ENCODE peak calls at places on chromosome 7, in ten cellular contexts. One of them, this sample, is unnamed.

GRCh38 chr7:91869661-91870060 is 10.8 kb downstream of the MTERF1 start:
- DNase-seq in stimulated activated naive CD8-positive, alpha-beta T cell treated with anti-CD3 and anti-CD28 coated beads, Interleukin-15, Interleukin-2, amounts not matched to agents 100 U/mL and 50 U/mL, for 24 hours: no peak
- DNase-seq in putamen: no peak
- DNase-seq in effector memory CD4-positive, alpha-beta T cell: no peak
- DNase-seq in NCI-H2171 treated with DMSO at 0.1 percent for 48 hours: no peak
- DNase-seq in activated CD4-positive, alpha-beta memory T cell treated with anti-CD3 and anti-CD28 coated beads for 36 hours: no peak
- DNase-seq in astrocyte: no peak
- DNase-seq in activated CD4-positive, alpha-beta T cell treated with anti-CD3 and anti-CD28 coated beads, Interleukin-2, amount 50 U/mL, for 1 hour: no peak
- DNase-seq in amniotic stem cell: no peak
- DNase-seq in anterior cingulate cortex: no peak
- DNase-seq in this sample: no peak

GRCh38 chr7:117970806-117971205 is 97.6 kb upstream of the CTTNBP2 start:
- DNase-seq in stimulated activated naive CD8-positive, alpha-beta T cell treated with anti-CD3 and anti-CD28 coated beads, Interleukin-15, Interleukin-2, amounts not matched to agents 100 U/mL and 50 U/mL, for 24 hours: no peak
- DNase-seq in putamen: no peak
- DNase-seq in effector memory CD4-positive, alpha-beta T cell: no peak
- DNase-seq in NCI-H2171 treated with DMSO at 0.1 percent for 48 hours: no peak
- DNase-seq in activated CD4-positive, alpha-beta memory T cell treated with anti-CD3 and anti-CD28 coated beads for 36 hours: no peak
- DNase-seq in astrocyte: no peak
- DNase-seq in activated CD4-positive, alpha-beta T cell treated with anti-CD3 and anti-CD28 coated beads, Interleukin-2, amount 50 U/mL, for 1 hour: no peak
- DNase-seq in amniotic stem cell: no peak
- DNase-seq in anterior cingulate cortex: no peak
- DNase-seq in this sample: no peak

GRCh38 chr7:101108330-101108857 is 18.5 kb upstream of the SERPINE1 start:
- DNase-seq in stimulated activated naive CD8-positive, alpha-beta T cell treated with anti-CD3 and anti-CD28 coated beads, Interleukin-15, Interleukin-2, amounts not matched to agents 100 U/mL and 50 U/mL, for 24 hours: no peak
- DNase-seq in putamen: no peak
- DNase-seq in effector memory CD4-positive, alpha-beta T cell: no peak
- DNase-seq in NCI-H2171 treated with DMSO at 0.1 percent for 48 hours: no peak
- DNase-seq in activated CD4-positive, alpha-beta memory T cell treated with anti-CD3 and anti-CD28 coated beads for 36 hours: no peak
- DNase-seq in astrocyte: peak; percentile 58
- DNase-seq in activated CD4-positive, alpha-beta T cell treated with anti-CD3 and anti-CD28 coated beads, Interleukin-2, amount 50 U/mL, for 1 hour: no peak
- DNase-seq in amniotic stem cell: no peak
- DNase-seq in anterior cingulate cortex: no peak
- DNase-seq in this sample: peak; percentile 11

GRCh38 chr7:128310499-128310898 is 33.2 kb downstream of the RBM28 start:
- DNase-seq in stimulated activated naive CD8-positive, alpha-beta T cell treated with anti-CD3 and anti-CD28 coated beads, Interleukin-15, Interleukin-2, amounts not matched to agents 100 U/mL and 50 U/mL, for 24 hours: no peak
- DNase-seq in putamen: no peak
- DNase-seq in effector memory CD4-positive, alpha-beta T cell: no peak
- DNase-seq in NCI-H2171 treated with DMSO at 0.1 percent for 48 hours: no peak
- DNase-seq in activated CD4-positive, alpha-beta memory T cell treated with anti-CD3 and anti-CD28 coated beads for 36 hours: no peak
- DNase-seq in astrocyte: no peak
- DNase-seq in activated CD4-positive, alpha-beta T cell treated with anti-CD3 and anti-CD28 coated beads, Interleukin-2, amount 50 U/mL, for 1 hour: no peak
- DNase-seq in amniotic stem cell: no peak
- DNase-seq in anterior cingulate cortex: no peak
- DNase-seq in this sample: no peak

GRCh38 chr7:68503400-68503799 is 1094.9 kb upstream of the AUTS2 start:
- DNase-seq in stimulated activated naive CD8-positive, alpha-beta T cell treated with anti-CD3 and anti-CD28 coated beads, Interleukin-15, Interleukin-2, amounts not matched to agents 100 U/mL and 50 U/mL, for 24 hours: no peak
- DNase-seq in putamen: no peak
- DNase-seq in effector memory CD4-positive, alpha-beta T cell: no peak
- DNase-seq in NCI-H2171 treated with DMSO at 0.1 percent for 48 hours: no peak
- DNase-seq in activated CD4-positive, alpha-beta memory T cell treated with anti-CD3 and anti-CD28 coated beads for 36 hours: no peak
- DNase-seq in astrocyte: no peak
- DNase-seq in activated CD4-positive, alpha-beta T cell treated with anti-CD3 and anti-CD28 coated beads, Interleukin-2, amount 50 U/mL, for 1 hour: no peak
- DNase-seq in amniotic stem cell: no peak
- DNase-seq in anterior cingulate cortex: no peak
- DNase-seq in this sample: no peak

GRCh38 chr7:93715234-93715633 is 140.7 kb upstream of the CALCR start:
- DNase-seq in stimulated activated naive CD8-positive, alpha-beta T cell treated with anti-CD3 and anti-CD28 coated beads, Interleukin-15, Interleukin-2, amounts not matched to agents 100 U/mL and 50 U/mL, for 24 hours: peak; percentile 37
- DNase-seq in putamen: no peak
- DNase-seq in effector memory CD4-positive, alpha-beta T cell: no peak
- DNase-seq in NCI-H2171 treated with DMSO at 0.1 percent for 48 hours: peak; percentile 9
- DNase-seq in activated CD4-positive, alpha-beta memory T cell treated with anti-CD3 and anti-CD28 coated beads for 36 hours: peak; percentile 35
- DNase-seq in astrocyte: peak; percentile 18
- DNase-seq in activated CD4-positive, alpha-beta T cell treated with anti-CD3 and anti-CD28 coated beads, Interleukin-2, amount 50 U/mL, for 1 hour: no peak
- DNase-seq in amniotic stem cell: peak; percentile 17
- DNase-seq in anterior cingulate cortex: no peak
- DNase-seq in this sample: no peak

GRCh38 chr7:22810843-22811242 is 11.8 kb downstream of the TOMM7 start:
- DNase-seq in stimulated activated naive CD8-positive, alpha-beta T cell treated with anti-CD3 and anti-CD28 coated beads, Interleukin-15, Interleukin-2, amounts not matched to agents 100 U/mL and 50 U/mL, for 24 hours: no peak
- DNase-seq in putamen: no peak
- DNase-seq in effector memory CD4-positive, alpha-beta T cell: no peak
- DNase-seq in NCI-H2171 treated with DMSO at 0.1 percent for 48 hours: no peak
- DNase-seq in activated CD4-positive, alpha-beta memory T cell treated with anti-CD3 and anti-CD28 coated beads for 36 hours: no peak
- DNase-seq in astrocyte: no peak
- DNase-seq in activated CD4-positive, alpha-beta T cell treated with anti-CD3 and anti-CD28 coated beads, Interleukin-2, amount 50 U/mL, for 1 hour: no peak
- DNase-seq in amniotic stem cell: no peak
- DNase-seq in anterior cingulate cortex: no peak
- DNase-seq in this sample: no peak

GRCh38 chr7:29375641-29376562 is 181.3 kb downstream of the CHN2 start:
- DNase-seq in stimulated activated naive CD8-positive, alpha-beta T cell treated with anti-CD3 and anti-CD28 coated beads, Interleukin-15, Interleukin-2, amounts not matched to agents 100 U/mL and 50 U/mL, for 24 hours: no peak
- DNase-seq in putamen: no peak
- DNase-seq in effector memory CD4-positive, alpha-beta T cell: no peak
- DNase-seq in NCI-H2171 treated with DMSO at 0.1 percent for 48 hours: peak; percentile 52
- DNase-seq in activated CD4-positive, alpha-beta memory T cell treated with anti-CD3 and anti-CD28 coated beads for 36 hours: no peak
- DNase-seq in astrocyte: no peak
- DNase-seq in activated CD4-positive, alpha-beta T cell treated with anti-CD3 and anti-CD28 coated beads, Interleukin-2, amount 50 U/mL, for 1 hour: no peak
- DNase-seq in amniotic stem cell: no peak
- DNase-seq in anterior cingulate cortex: no peak
- DNase-seq in this sample: no peak

GRCh38 chr7:75989726-75990388 is 4.5 kb downstream of the TMEM120A start:
- DNase-seq in stimulated activated naive CD8-positive, alpha-beta T cell treated with anti-CD3 and anti-CD28 coated beads, Interleukin-15, Interleukin-2, amounts not matched to agents 100 U/mL and 50 U/mL, for 24 hours: no peak
- DNase-seq in putamen: no peak
- DNase-seq in effector memory CD4-positive, alpha-beta T cell: no peak
- DNase-seq in NCI-H2171 treated with DMSO at 0.1 percent for 48 hours: no peak
- DNase-seq in activated CD4-positive, alpha-beta memory T cell treated with anti-CD3 and anti-CD28 coated beads for 36 hours: no peak
- DNase-seq in astrocyte: no peak
- DNase-seq in activated CD4-positive, alpha-beta T cell treated with anti-CD3 and anti-CD28 coated beads, Interleukin-2, amount 50 U/mL, for 1 hour: no peak
- DNase-seq in amniotic stem cell: no peak
- DNase-seq in anterior cingulate cortex: no peak
- DNase-seq in this sample: no peak

GRCh38 chr7:43584200-43584586 is 1.3 kb downstream of the STK17A start:
- DNase-seq in stimulated activated naive CD8-positive, alpha-beta T cell treated with anti-CD3 and anti-CD28 coated beads, Interleukin-15, Interleukin-2, amounts not matched to agents 100 U/mL and 50 U/mL, for 24 hours: peak; percentile 36
- DNase-seq in putamen: no peak
- DNase-seq in effector memory CD4-positive, alpha-beta T cell: no peak
- DNase-seq in NCI-H2171 treated with DMSO at 0.1 percent for 48 hours: no peak
- DNase-seq in activated CD4-positive, alpha-beta memory T cell treated with anti-CD3 and anti-CD28 coated beads for 36 hours: peak; percentile 58
- DNase-seq in astrocyte: peak; percentile 71
- DNase-seq in activated CD4-positive, alpha-beta T cell treated with anti-CD3 and anti-CD28 coated beads, Interleukin-2, amount 50 U/mL, for 1 hour: peak; percentile 31
- DNase-seq in amniotic stem cell: peak; percentile 22
- DNase-seq in anterior cingulate cortex: no peak
- DNase-seq in this sample: no peak

GRCh38 chr7:127287133-127287532 is 34.4 kb upstream of the GRM8 start:
- DNase-seq in stimulated activated naive CD8-positive, alpha-beta T cell treated with anti-CD3 and anti-CD28 coated beads, Interleukin-15, Interleukin-2, amounts not matched to agents 100 U/mL and 50 U/mL, for 24 hours: no peak
- DNase-seq in putamen: no peak
- DNase-seq in effector memory CD4-positive, alpha-beta T cell: no peak
- DNase-seq in NCI-H2171 treated with DMSO at 0.1 percent for 48 hours: no peak
- DNase-seq in activated CD4-positive, alpha-beta memory T cell treated with anti-CD3 and anti-CD28 coated beads for 36 hours: no peak
- DNase-seq in astrocyte: no peak
- DNase-seq in activated CD4-positive, alpha-beta T cell treated with anti-CD3 and anti-CD28 coated beads, Interleukin-2, amount 50 U/mL, for 1 hour: no peak
- DNase-seq in amniotic stem cell: no peak
- DNase-seq in anterior cingulate cortex: no peak
- DNase-seq in this sample: no peak

GRCh38 chr7:5780801-5781496 is 514 bp downstream of the RNF216 start:
- DNase-seq in stimulated activated naive CD8-positive, alpha-beta T cell treated with anti-CD3 and anti-CD28 coated beads, Interleukin-15, Interleukin-2, amounts not matched to agents 100 U/mL and 50 U/mL, for 24 hours: peak; percentile 49
- DNase-seq in putamen: peak; percentile 56
- DNase-seq in effector memory CD4-positive, alpha-beta T cell: peak; percentile 9
- DNase-seq in NCI-H2171 treated with DMSO at 0.1 percent for 48 hours: no peak
- DNase-seq in activated CD4-positive, alpha-beta memory T cell treated with anti-CD3 and anti-CD28 coated beads for 36 hours: peak; percentile 53
- DNase-seq in astrocyte: peak; percentile 10
- DNase-seq in activated CD4-positive, alpha-beta T cell treated with anti-CD3 and anti-CD28 coated beads, Interleukin-2, amount 50 U/mL, for 1 hour: peak; percentile 27
- DNase-seq in amniotic stem cell: no peak
- DNase-seq in anterior cingulate cortex: no peak
- DNase-seq in this sample: peak; percentile 56

GRCh38 chr7:93960986-93961385 is 39.5 kb downstream of the GNG11 start:
- DNase-seq in stimulated activated naive CD8-positive, alpha-beta T cell treated with anti-CD3 and anti-CD28 coated beads, Interleukin-15, Interleukin-2, amounts not matched to agents 100 U/mL and 50 U/mL, for 24 hours: no peak
- DNase-seq in putamen: no peak
- DNase-seq in effector memory CD4-positive, alpha-beta T cell: no peak
- DNase-seq in NCI-H2171 treated with DMSO at 0.1 percent for 48 hours: no peak
- DNase-seq in activated CD4-positive, alpha-beta memory T cell treated with anti-CD3 and anti-CD28 coated beads for 36 hours: no peak
- DNase-seq in astrocyte: no peak
- DNase-seq in activated CD4-positive, alpha-beta T cell treated with anti-CD3 and anti-CD28 coated beads, Interleukin-2, amount 50 U/mL, for 1 hour: no peak
- DNase-seq in amniotic stem cell: no peak
- DNase-seq in anterior cingulate cortex: no peak
- DNase-seq in this sample: no peak

GRCh38 chr7:91288208-91288824 is 24.1 kb downstream of the FZD1 start:
- DNase-seq in stimulated activated naive CD8-positive, alpha-beta T cell treated with anti-CD3 and anti-CD28 coated beads, Interleukin-15, Interleukin-2, amounts not matched to agents 100 U/mL and 50 U/mL, for 24 hours: peak; percentile 19
- DNase-seq in putamen: peak; percentile 22
- DNase-seq in effector memory CD4-positive, alpha-beta T cell: no peak
- DNase-seq in NCI-H2171 treated with DMSO at 0.1 percent for 48 hours: no peak
- DNase-seq in activated CD4-positive, alpha-beta memory T cell treated with anti-CD3 and anti-CD28 coated beads for 36 hours: peak; percentile 16
- DNase-seq in astrocyte: no peak
- DNase-seq in activated CD4-positive, alpha-beta T cell treated with anti-CD3 and anti-CD28 coated beads, Interleukin-2, amount 50 U/mL, for 1 hour: no peak
- DNase-seq in amniotic stem cell: no peak
- DNase-seq in anterior cingulate cortex: no peak
- DNase-seq in this sample: peak; percentile 42

GRCh38 chr7:134420509-134421125 is 38.3 kb downstream of the AKR1B1 start:
- DNase-seq in stimulated activated naive CD8-positive, alpha-beta T cell treated with anti-CD3 and anti-CD28 coated beads, Interleukin-15, Interleukin-2, amounts not matched to agents 100 U/mL and 50 U/mL, for 24 hours: no peak
- DNase-seq in putamen: peak; percentile 65
- DNase-seq in effector memory CD4-positive, alpha-beta T cell: no peak
- DNase-seq in NCI-H2171 treated with DMSO at 0.1 percent for 48 hours: peak; percentile 57
- DNase-seq in activated CD4-positive, alpha-beta memory T cell treated with anti-CD3 and anti-CD28 coated beads for 36 hours: no peak
- DNase-seq in astrocyte: peak; percentile 27
- DNase-seq in activated CD4-positive, alpha-beta T cell treated with anti-CD3 and anti-CD28 coated beads, Interleukin-2, amount 50 U/mL, for 1 hour: no peak
- DNase-seq in amniotic stem cell: no peak
- DNase-seq in anterior cingulate cortex: peak; percentile 6
- DNase-seq in this sample: peak; percentile 17

GRCh38 chr7:99193527-99194214 is 14.2 kb downstream of the KPNA7 start:
- DNase-seq in stimulated activated naive CD8-positive, alpha-beta T cell treated with anti-CD3 and anti-CD28 coated beads, Interleukin-15, Interleukin-2, amounts not matched to agents 100 U/mL and 50 U/mL, for 24 hours: no peak
- DNase-seq in putamen: no peak
- DNase-seq in effector memory CD4-positive, alpha-beta T cell: no peak
- DNase-seq in NCI-H2171 treated with DMSO at 0.1 percent for 48 hours: no peak
- DNase-seq in activated CD4-positive, alpha-beta memory T cell treated with anti-CD3 and anti-CD28 coated beads for 36 hours: no peak
- DNase-seq in astrocyte: peak; percentile 74
- DNase-seq in activated CD4-positive, alpha-beta T cell treated with anti-CD3 and anti-CD28 coated beads, Interleukin-2, amount 50 U/mL, for 1 hour: no peak
- DNase-seq in amniotic stem cell: peak; percentile 2
- DNase-seq in anterior cingulate cortex: no peak
- DNase-seq in this sample: no peak

GRCh38 chr7:22563115-22563514 is 63.1 kb upstream of the STEAP1B start:
- DNase-seq in stimulated activated naive CD8-positive, alpha-beta T cell treated with anti-CD3 and anti-CD28 coated beads, Interleukin-15, Interleukin-2, amounts not matched to agents 100 U/mL and 50 U/mL, for 24 hours: no peak
- DNase-seq in putamen: no peak
- DNase-seq in effector memory CD4-positive, alpha-beta T cell: no peak
- DNase-seq in NCI-H2171 treated with DMSO at 0.1 percent for 48 hours: no peak
- DNase-seq in activated CD4-positive, alpha-beta memory T cell treated with anti-CD3 and anti-CD28 coated beads for 36 hours: peak; percentile 25
- DNase-seq in astrocyte: no peak
- DNase-seq in activated CD4-positive, alpha-beta T cell treated with anti-CD3 and anti-CD28 coated beads, Interleukin-2, amount 50 U/mL, for 1 hour: peak; percentile 16
- DNase-seq in amniotic stem cell: no peak
- DNase-seq in anterior cingulate cortex: no peak
- DNase-seq in this sample: peak; percentile 6

GRCh38 chr7:137564677-137565076 is 221.1 kb upstream of the PTN start:
- DNase-seq in stimulated activated naive CD8-positive, alpha-beta T cell treated with anti-CD3 and anti-CD28 coated beads, Interleukin-15, Interleukin-2, amounts not matched to agents 100 U/mL and 50 U/mL, for 24 hours: no peak
- DNase-seq in putamen: no peak
- DNase-seq in effector memory CD4-positive, alpha-beta T cell: no peak
- DNase-seq in NCI-H2171 treated with DMSO at 0.1 percent for 48 hours: no peak
- DNase-seq in activated CD4-positive, alpha-beta memory T cell treated with anti-CD3 and anti-CD28 coated beads for 36 hours: no peak
- DNase-seq in astrocyte: no peak
- DNase-seq in activated CD4-positive, alpha-beta T cell treated with anti-CD3 and anti-CD28 coated beads, Interleukin-2, amount 50 U/mL, for 1 hour: no peak
- DNase-seq in amniotic stem cell: no peak
- DNase-seq in anterior cingulate cortex: no peak
- DNase-seq in this sample: no peak

GRCh38 chr7:151405588-151405987 is 4.2 kb downstream of the WDR86 start:
- DNase-seq in stimulated activated naive CD8-positive, alpha-beta T cell treated with anti-CD3 and anti-CD28 coated beads, Interleukin-15, Interleukin-2, amounts not matched to agents 100 U/mL and 50 U/mL, for 24 hours: no peak
- DNase-seq in putamen: no peak
- DNase-seq in effector memory CD4-positive, alpha-beta T cell: no peak
- DNase-seq in NCI-H2171 treated with DMSO at 0.1 percent for 48 hours: no peak
- DNase-seq in activated CD4-positive, alpha-beta memory T cell treated with anti-CD3 and anti-CD28 coated beads for 36 hours: no peak
- DNase-seq in astrocyte: no peak
- DNase-seq in activated CD4-positive, alpha-beta T cell treated with anti-CD3 and anti-CD28 coated beads, Interleukin-2, amount 50 U/mL, for 1 hour: no peak
- DNase-seq in amniotic stem cell: no peak
- DNase-seq in anterior cingulate cortex: no peak
- DNase-seq in this sample: no peak

GRCh38 chr7:137399827-137400823 is 56.6 kb upstream of the PTN start:
- DNase-seq in stimulated activated naive CD8-positive, alpha-beta T cell treated with anti-CD3 and anti-CD28 coated beads, Interleukin-15, Interleukin-2, amounts not matched to agents 100 U/mL and 50 U/mL, for 24 hours: no peak
- DNase-seq in putamen: no peak
- DNase-seq in effector memory CD4-positive, alpha-beta T cell: no peak
- DNase-seq in NCI-H2171 treated with DMSO at 0.1 percent for 48 hours: no peak
- DNase-seq in activated CD4-positive, alpha-beta memory T cell treated with anti-CD3 and anti-CD28 coated beads for 36 hours: no peak
- DNase-seq in astrocyte: peak; percentile 60
- DNase-seq in activated CD4-positive, alpha-beta T cell treated with anti-CD3 and anti-CD28 coated beads, Interleukin-2, amount 50 U/mL, for 1 hour: no peak
- DNase-seq in amniotic stem cell: peak; percentile 32
- DNase-seq in anterior cingulate cortex: no peak
- DNase-seq in this sample: no peak

GRCh38 chr7:135217645-135218509 is 6.6 kb upstream of the WDR91 start:
- DNase-seq in stimulated activated naive CD8-positive, alpha-beta T cell treated with anti-CD3 and anti-CD28 coated beads, Interleukin-15, Interleukin-2, amounts not matched to agents 100 U/mL and 50 U/mL, for 24 hours: no peak
- DNase-seq in putamen: no peak
- DNase-seq in effector memory CD4-positive, alpha-beta T cell: no peak
- DNase-seq in NCI-H2171 treated with DMSO at 0.1 percent for 48 hours: no peak
- DNase-seq in activated CD4-positive, alpha-beta memory T cell treated with anti-CD3 and anti-CD28 coated beads for 36 hours: no peak
- DNase-seq in astrocyte: no peak
- DNase-seq in activated CD4-positive, alpha-beta T cell treated with anti-CD3 and anti-CD28 coated beads, Interleukin-2, amount 50 U/mL, for 1 hour: no peak
- DNase-seq in amniotic stem cell: no peak
- DNase-seq in anterior cingulate cortex: no peak
- DNase-seq in this sample: no peak

GRCh38 chr7:110573862-110574528 is 516.9 kb upstream of the LRRN3 start:
- DNase-seq in stimulated activated naive CD8-positive, alpha-beta T cell treated with anti-CD3 and anti-CD28 coated beads, Interleukin-15, Interleukin-2, amounts not matched to agents 100 U/mL and 50 U/mL, for 24 hours: no peak
- DNase-seq in putamen: no peak
- DNase-seq in effector memory CD4-positive, alpha-beta T cell: no peak
- DNase-seq in NCI-H2171 treated with DMSO at 0.1 percent for 48 hours: no peak
- DNase-seq in activated CD4-positive, alpha-beta memory T cell treated with anti-CD3 and anti-CD28 coated beads for 36 hours: no peak
- DNase-seq in astrocyte: peak; percentile 82
- DNase-seq in activated CD4-positive, alpha-beta T cell treated with anti-CD3 and anti-CD28 coated beads, Interleukin-2, amount 50 U/mL, for 1 hour: no peak
- DNase-seq in amniotic stem cell: peak; percentile 20
- DNase-seq in anterior cingulate cortex: no peak
- DNase-seq in this sample: no peak

GRCh38 chr7:43583424-43584199 is 704 bp downstream of the STK17A start:
- DNase-seq in stimulated activated naive CD8-positive, alpha-beta T cell treated with anti-CD3 and anti-CD28 coated beads, Interleukin-15, Interleukin-2, amounts not matched to agents 100 U/mL and 50 U/mL, for 24 hours: peak; percentile 73
- DNase-seq in putamen: peak; percentile 52
- DNase-seq in effector memory CD4-positive, alpha-beta T cell: peak; percentile 56
- DNase-seq in NCI-H2171 treated with DMSO at 0.1 percent for 48 hours: peak; percentile 52
- DNase-seq in activated CD4-positive, alpha-beta memory T cell treated with anti-CD3 and anti-CD28 coated beads for 36 hours: peak; percentile 72
- DNase-seq in astrocyte: no peak
- DNase-seq in activated CD4-positive, alpha-beta T cell treated with anti-CD3 and anti-CD28 coated beads, Interleukin-2, amount 50 U/mL, for 1 hour: peak; percentile 60
- DNase-seq in amniotic stem cell: peak; percentile 22
- DNase-seq in anterior cingulate cortex: no peak
- DNase-seq in this sample: no peak

GRCh38 chr7:42105541-42106349 is 131.3 kb downstream of the GLI3 start:
- DNase-seq in stimulated activated naive CD8-positive, alpha-beta T cell treated with anti-CD3 and anti-CD28 coated beads, Interleukin-15, Interleukin-2, amounts not matched to agents 100 U/mL and 50 U/mL, for 24 hours: no peak
- DNase-seq in putamen: no peak
- DNase-seq in effector memory CD4-positive, alpha-beta T cell: no peak
- DNase-seq in NCI-H2171 treated with DMSO at 0.1 percent for 48 hours: no peak
- DNase-seq in activated CD4-positive, alpha-beta memory T cell treated with anti-CD3 and anti-CD28 coated beads for 36 hours: no peak
- DNase-seq in astrocyte: no peak
- DNase-seq in activated CD4-positive, alpha-beta T cell treated with anti-CD3 and anti-CD28 coated beads, Interleukin-2, amount 50 U/mL, for 1 hour: no peak
- DNase-seq in amniotic stem cell: no peak
- DNase-seq in anterior cingulate cortex: no peak
- DNase-seq in this sample: no peak

GRCh38 chr7:90401989-90402388 is 1.3 kb upstream of the CLDN12 start:
- DNase-seq in stimulated activated naive CD8-positive, alpha-beta T cell treated with anti-CD3 and anti-CD28 coated beads, Interleukin-15, Interleukin-2, amounts not matched to agents 100 U/mL and 50 U/mL, for 24 hours: no peak
- DNase-seq in putamen: no peak
- DNase-seq in effector memory CD4-positive, alpha-beta T cell: no peak
- DNase-seq in NCI-H2171 treated with DMSO at 0.1 percent for 48 hours: peak; percentile 97
- DNase-seq in activated CD4-positive, alpha-beta memory T cell treated with anti-CD3 and anti-CD28 coated beads for 36 hours: no peak
- DNase-seq in astrocyte: no peak
- DNase-seq in activated CD4-positive, alpha-beta T cell treated with anti-CD3 and anti-CD28 coated beads, Interleukin-2, amount 50 U/mL, for 1 hour: no peak
- DNase-seq in amniotic stem cell: no peak
- DNase-seq in anterior cingulate cortex: no peak
- DNase-seq in this sample: no peak